ENCODE peak calls at places on chromosomes 12 and 14, in nine cellular contexts. X is CD4-positive, alpha-beta memory T cell; Q is ovary; K is NCI-H2029 treated with DMSO at 0.1 percent for 48 hours; G is frontal cortex; E is glutamatergic neuron; M is activated T-cell treated with anti-CD3 and anti-CD28 coated beads, Interleukin-2, amount 50 U/mL, for 72 hours; D is LoVo; P is cardiac muscle cell. O is an unnamed sample.

GRCh38 chr14:83300454-83301064 is 1766.9 kb upstream of the SEL1L start:
- DNase-seq in M (no peak), P (peak; percentile 56), X (no peak), K (no peak), G (peak; percentile 3), E (no peak), Q (no peak), D (peak; percentile 5), O (no peak)

GRCh38 chr12:74105434-74105833 is 432.2 kb upstream of the ATXN7L3B start:
- DNase-seq in D (peak; percentile 31), P (no peak), X (no peak), E (no peak), K (no peak), M (no peak), G (no peak), Q (no peak), O (no peak)

GRCh38 chr12:55829967-55830600 is 697 bp upstream of the DNAJC14 start:
- DNase-seq in D (no peak), K (no peak), Q (peak; percentile 81), P (no peak), E (peak; percentile 61), G (peak; percentile 70), M (peak; percentile 50), X (peak; percentile 55), O (no peak)

GRCh38 chr12:131242741-131243496 is 289.2 kb downstream of the ADGRD1 start:
- DNase-seq in D (no peak), E (peak; percentile 65), K (no peak), X (no peak), P (no peak), G (no peak), Q (no peak), M (peak; percentile 50), O (no peak)

GRCh38 chr12:28290262-28290661 is 100.0 kb downstream of the CCDC91 start:
- DNase-seq in P (no peak), K (no peak), E (no peak), X (no peak), M (no peak), Q (no peak), G (no peak), D (no peak), O (no peak)

GRCh38 chr12:112347521-112347920 is 34.7 kb downstream of the HECTD4 start:
- DNase-seq in E (no peak), Q (no peak), D (no peak), P (peak; percentile 70), K (no peak), G (no peak), X (no peak), M (no peak), O (no peak)

GRCh38 chr14:85223667-85224066 is 306.3 kb upstream of the FLRT2 start:
- DNase-seq in Q (no peak), K (no peak), E (no peak), P (no peak), D (no peak), G (no peak), X (no peak), M (no peak), O (no peak)

GRCh38 chr12:66131067-66131688 is 628 bp upstream of the LLPH start:
- DNase-seq in Q (no peak), M (no peak), K (peak; percentile 48), D (no peak), G (no peak), E (no peak), X (no peak), P (no peak), O (no peak)

GRCh38 chr14:79614443-79614842 is 596.9 kb downstream of the DIO2 start:
- DNase-seq in D (no peak), M (no peak), Q (no peak), P (no peak), E (no peak), X (no peak), K (no peak), G (no peak), O (no peak)

GRCh38 chr14:68722186-68722585 is 70.7 kb downstream of the ZFP36L1 start:
- DNase-seq in E (no peak), K (no peak), D (no peak), G (no peak), X (no peak), M (no peak), P (no peak), Q (no peak), O (no peak)

GRCh38 chr14:37232907-37233481 is 35.3 kb downstream of the MIPOL1 start:
- DNase-seq in P (peak; percentile 68), X (no peak), E (no peak), G (peak; percentile 7), D (peak; percentile 44), K (peak; percentile 65), M (no peak), Q (no peak), O (no peak)

GRCh38 chr14:82602794-82603193 is 1069.1 kb upstream of the SEL1L start:
- DNase-seq in P (no peak), X (no peak), G (no peak), K (no peak), M (no peak), E (no peak), Q (no peak), D (no peak), O (no peak)

GRCh38 chr14:60488175-60488574 is 2.3 kb upstream of the C14orf39 start:
- DNase-seq in P (no peak), K (peak; percentile 30), E (no peak), X (no peak), G (no peak), M (no peak), D (no peak), Q (no peak), O (no peak)

GRCh38 chr14:89485264-89485663 is 68.2 kb upstream of the FOXN3 start:
- DNase-seq in X (no peak), M (peak; percentile 6), K (no peak), E (no peak), D (no peak), G (no peak), P (no peak), Q (no peak), O (no peak)

GRCh38 chr14:55760801-55761200 is 180.8 kb downstream of the KTN1 start:
- DNase-seq in P (no peak), G (no peak), Q (no peak), E (no peak), D (no peak), X (no peak), M (no peak), K (no peak), O (no peak)

GRCh38 chr14:105375635-105376057 is 22.7 kb upstream of the TEX22 start:
- DNase-seq in Q (no peak), X (no peak), P (peak; percentile 3), D (no peak), E (no peak), M (peak; percentile 57), K (no peak), G (no peak), O (no peak)

O was measured in T1000.